ENCODE peak calls at places on chromosomes 11 and 22, in six cellular contexts. U is SW480, G is uterus, L is C1 segment of cervical spinal cord, J is Calu3, O is GM23248. W is an unnamed sample.
A peak's percentile ranks its signal among the peaks of the same experiment; 100 is the strongest.

GRCh38 chr11:80521592-80521991 is 1080.8 kb upstream of the TENM4 start:
- DNase-seq in U (no peak), G (no peak), L (no peak), J (no peak), O (no peak), W (no peak)

GRCh38 chr22:21634844-21635243 is 2.3 kb downstream of the CCDC116 start:
- DNase-seq in U (no peak), G (no peak), L (no peak), J (no peak), O (no peak), W (no peak)

GRCh38 chr22:19571207-19571795 is 47.1 kb upstream of the CLDN5 start:
- DNase-seq in U (peak; percentile 21), G (no peak), L (no peak), J (no peak), O (no peak), W (no peak)

GRCh38 chr22:49213731-49214352 is 613.8 kb downstream of the BRD1 start:
- DNase-seq in U (no peak), G (peak; percentile 4), L (no peak), J (no peak), O (no peak), W (no peak)

GRCh38 chr11:67303989-67304411 is 670 bp downstream of the SSH3 start:
- DNase-seq in U (peak; percentile 36), G (peak; percentile 40), L (no peak), J (peak; percentile 60), O (peak; percentile 52), W (no peak)

GRCh38 chr11:95147364-95147905 is 57.8 kb downstream of the ENDOD1 start:
- DNase-seq in U (peak; percentile 78), G (peak; percentile 49), L (peak; percentile 43), J (peak; percentile 21), O (peak; percentile 93), W (peak; percentile 83)

GRCh38 chr11:131713529-131714134 is 343.2 kb downstream of the NTM start:
- DNase-seq in U (no peak), G (no peak), L (no peak), J (no peak), O (no peak), W (no peak)

GRCh38 chr22:37747715-37748100 is 50.9 kb downstream of the TRIOBP start:
- DNase-seq in U (no peak), G (no peak), L (no peak), J (no peak), O (peak; percentile 24), W (no peak)

GRCh38 chr22:46377566-46378498 is 42.3 kb downstream of the TRMU start:
- DNase-seq in U (peak; percentile 94), G (no peak), L (no peak), J (peak; percentile 94), O (peak; percentile 24), W (peak; percentile 92)

GRCh38 chr11:9982127-9982795 is 311.8 kb downstream of the SBF2 start:
- DNase-seq in U (no peak), G (no peak), L (peak; percentile 7), J (no peak), O (peak; percentile 48), W (no peak)

GRCh38 chr22:22770280-22770871 is 117.2 kb upstream of the IGLL5 start:
- DNase-seq in U (peak; percentile 18), G (no peak), L (no peak), J (peak; percentile 84), O (peak; percentile 28), W (peak; percentile 24)